ENCODE peak calls at places on chromosomes 4 and X, in five cellular contexts. U is kidney, V is neural progenitor cell, B is A549, O is mucosa of descending colon. W is an unnamed sample. For H3K4me1, the result is how much of the 10 kb centered on the place peaks cover.

GRCh38 chr4:84495448-84496221 is 3.5 kb downstream of the NKX6-1 start:
- DNase-seq in U (no peak), V (peak), B (no peak), O (peak), W (no peak)

GRCh38 chr4:106017975-106018374 is 122.7 kb downstream of the NPNT start:
- DNase-seq in U (no peak), V (no peak), B (no peak), O (no peak), W (no peak)

GRCh38 chr4:161555689-161556660 is 607.8 kb downstream of the FSTL5 start:
- DNase-seq in U (no peak), V (no peak), B (no peak), O (no peak), W (peak)

GRCh38 chr4:35038845-35039244 is 1205.5 kb downstream of the ARAP2 start:
- DNase-seq in U (no peak), V (no peak), B (no peak), O (no peak), W (no peak)

GRCh38 chrX:39263946-39264483 is 462.8 kb downstream of the MID1IP1 start:
- DNase-seq in U (no peak), V (no peak), B (no peak), O (no peak), W (no peak)

GRCh38 chr4:52664479-52664878 is 5.4 kb upstream of the USP46 start:
- DNase-seq in U (no peak), V (no peak), B (no peak), O (no peak), W (no peak)

GRCh38 chrX:42149786-42150185 is 226.4 kb upstream of the CASK start:
- DNase-seq in U (no peak), V (no peak), B (no peak), O (no peak), W (peak)

GRCh38 chrX:105502336-105502735 is 281.8 kb upstream of the TEX13A start:
- DNase-seq in U (no peak), V (no peak), B (no peak), O (no peak), W (peak)

GRCh38 chr4:145438298-145438697 is 43.4 kb upstream of the SMAD1 start:
- DNase-seq in U (no peak), V (no peak), B (no peak), O (no peak), W (no peak)

GRCh38 chrX:124475358-124475757 is 129.0 kb downstream of the SH2D1A start:
- DNase-seq in U (no peak), V (no peak), B (no peak), O (no peak), W (no peak)

GRCh38 chr4:112736718-112737135 is 99.8 kb downstream of the LARP7 start:
- DNase-seq in U (no peak), V (no peak), B (no peak), O (no peak), W (no peak)

GRCh38 chrX:18390941-18391538 is 34.4 kb upstream of the CDKL5 start:
- DNase-seq in U (no peak), V (peak), B (peak), O (peak), W (peak)

GRCh38 chr4:87559090-87559837 is 30.1 kb upstream of the SPARCL1 start:
- DNase-seq in U (no peak), V (peak), B (no peak), O (no peak), W (no peak)

GRCh38 chr4:20326977-20327376 is 75.3 kb downstream of the SLIT2 start:
- DNase-seq in U (no peak), V (no peak), B (no peak), O (no peak), W (no peak)

GRCh38 chr4:10697071-10697470 is 12.5 kb upstream of the CLNK start:
- DNase-seq in U (no peak), V (no peak), B (no peak), O (no peak), W (no peak)

GRCh38 chrX:78573630-78574029 is 85.5 kb downstream of the RTL3 start:
- DNase-seq in U (no peak), V (no peak), B (no peak), O (no peak), W (no peak)

GRCh38 chrX:57453901-57454300 is 137.9 kb upstream of the ZXDB start:
- DNase-seq in U (no peak), V (peak), B (no peak), O (no peak), W (peak)

GRCh38 chr4:107721436-107722090 is 1.5 kb upstream of the PAPSS1 start:
- DNase-seq in U (peak), V (peak), B (no peak), O (peak), W (no peak)

GRCh38 chr4:37595875-37596402 is 90.2 kb downstream of the RELL1 start:
- DNase-seq in U (no peak), V (no peak), B (no peak), O (no peak), W (no peak)

GRCh38 chrX:126580877-126581276 is 28.3 kb upstream of the DCAF12L1 start:
- DNase-seq in U (peak), V (no peak), B (no peak), O (no peak), W (no peak)

GRCh38 chrX:69306063-69306404 is 140.8 kb upstream of the PJA1 start:
- DNase-seq in U (no peak), V (no peak), B (no peak), O (no peak), W (no peak)

GRCh38 chrX:150460781-150461180 is 97.7 kb downstream of the MAMLD1 start:
- DNase-seq in U (no peak), V (no peak), B (no peak), O (no peak), W (no peak)

GRCh38 chr4:86493460-86493859 is 100.7 kb upstream of the PTPN13 start:
- DNase-seq in U (no peak), V (no peak), B (no peak), O (no peak), W (no peak)

GRCh38 chr4:22764183-22764582 is 71.4 kb downstream of the GBA3 start:
- DNase-seq in U (no peak), V (no peak), B (no peak), O (no peak), W (no peak)
- H3K4me3 ChIP-seq in U (no peak), V (no peak), B (no peak), O (no peak), W (no peak)

DNA sequence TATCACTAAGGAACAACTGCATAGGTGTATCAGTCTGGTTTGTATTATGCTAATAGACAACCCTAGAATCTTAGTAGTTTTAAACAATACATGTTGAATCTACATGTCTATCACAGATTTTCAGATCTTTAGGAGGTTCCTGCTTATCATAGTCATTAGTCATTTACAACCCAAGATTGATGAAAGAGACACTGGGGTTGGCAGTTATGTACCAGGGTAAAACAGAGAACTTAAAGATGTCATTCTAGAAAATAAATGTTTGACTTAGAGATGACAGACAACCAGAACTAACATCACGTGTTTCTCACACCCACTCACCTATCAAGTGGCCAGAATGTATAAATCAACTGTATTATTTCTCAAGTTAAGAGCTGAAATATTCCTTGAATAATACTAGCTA is 181.9 kb downstream of the PABPC4L start:
- DNase-seq in U (no peak), V (no peak), B (no peak), O (no peak), W (no peak)
- H3K4me1 ChIP-seq in U (under half), V (under half), B (under half), O (under half), W (under half)

GRCh38 chrX:48473718-48473990 is 2.3 kb upstream of the FTSJ1 start:
- DNase-seq in U (peak), V (no peak), B (no peak), O (no peak), W (no peak)
- H3K4me3 ChIP-seq in U (no peak), V (no peak), B (no peak), O (no peak), W (no peak)

DNA sequence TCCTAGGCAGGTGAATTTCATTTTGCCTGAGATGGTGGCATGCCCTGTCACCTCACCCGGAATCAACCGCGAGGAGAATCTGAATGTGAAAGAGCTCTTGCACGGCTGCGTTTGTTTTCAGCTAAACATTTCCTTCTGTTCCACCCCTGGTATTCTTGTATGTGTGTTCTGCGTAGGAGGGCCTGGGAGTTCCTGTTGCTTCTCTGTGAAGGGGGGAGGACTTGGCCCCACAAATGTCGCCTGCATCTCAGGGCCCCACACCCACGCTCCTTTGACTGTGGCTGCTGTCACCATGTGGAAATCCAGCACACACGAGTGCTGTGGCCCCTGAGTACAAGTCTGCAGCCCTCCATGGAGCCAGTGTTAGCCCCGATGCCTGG is 45.8 kb upstream of the CLCN4 start:
- DNase-seq in U (no peak), V (no peak), B (no peak), O (peak), W (no peak)
- H3K4me1 ChIP-seq in U (under half), V (under half), B (under half), O (under half), W (under half)

GRCh38 chr4:3201718-3202702 is 46.9 kb upstream of the MSANTD1 start:
- DNase-seq in U (no peak), V (no peak), B (no peak), O (no peak), W (no peak)
- H3K4me3 ChIP-seq in U (no peak), V (no peak), B (no peak), O (no peak), W (no peak)

DNA sequence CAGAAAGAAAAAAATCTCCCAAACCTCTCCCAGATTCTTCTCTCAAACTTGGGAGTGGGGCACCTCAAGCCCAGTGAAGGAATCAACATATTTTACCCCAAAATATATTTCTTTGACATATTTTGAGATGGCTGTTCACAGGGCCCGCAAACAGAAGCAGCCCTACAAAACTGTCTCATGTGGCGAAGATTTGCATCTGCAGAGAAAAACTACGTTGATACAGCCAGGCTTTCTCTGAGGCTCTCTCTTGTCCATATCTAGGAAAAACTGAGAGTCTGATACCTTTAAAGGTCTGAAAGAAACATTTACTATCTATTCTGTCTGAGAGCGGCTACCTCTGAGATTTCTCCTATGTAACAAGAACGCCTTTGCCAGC is 23.3 kb upstream of the TMSB4X start:
- DNase-seq in U (no peak), V (no peak), B (no peak), O (no peak), W (no peak)
- H3K4me1 ChIP-seq in U (under half), V (under half), B (under half), O (under half), W (under half)

DNA sequence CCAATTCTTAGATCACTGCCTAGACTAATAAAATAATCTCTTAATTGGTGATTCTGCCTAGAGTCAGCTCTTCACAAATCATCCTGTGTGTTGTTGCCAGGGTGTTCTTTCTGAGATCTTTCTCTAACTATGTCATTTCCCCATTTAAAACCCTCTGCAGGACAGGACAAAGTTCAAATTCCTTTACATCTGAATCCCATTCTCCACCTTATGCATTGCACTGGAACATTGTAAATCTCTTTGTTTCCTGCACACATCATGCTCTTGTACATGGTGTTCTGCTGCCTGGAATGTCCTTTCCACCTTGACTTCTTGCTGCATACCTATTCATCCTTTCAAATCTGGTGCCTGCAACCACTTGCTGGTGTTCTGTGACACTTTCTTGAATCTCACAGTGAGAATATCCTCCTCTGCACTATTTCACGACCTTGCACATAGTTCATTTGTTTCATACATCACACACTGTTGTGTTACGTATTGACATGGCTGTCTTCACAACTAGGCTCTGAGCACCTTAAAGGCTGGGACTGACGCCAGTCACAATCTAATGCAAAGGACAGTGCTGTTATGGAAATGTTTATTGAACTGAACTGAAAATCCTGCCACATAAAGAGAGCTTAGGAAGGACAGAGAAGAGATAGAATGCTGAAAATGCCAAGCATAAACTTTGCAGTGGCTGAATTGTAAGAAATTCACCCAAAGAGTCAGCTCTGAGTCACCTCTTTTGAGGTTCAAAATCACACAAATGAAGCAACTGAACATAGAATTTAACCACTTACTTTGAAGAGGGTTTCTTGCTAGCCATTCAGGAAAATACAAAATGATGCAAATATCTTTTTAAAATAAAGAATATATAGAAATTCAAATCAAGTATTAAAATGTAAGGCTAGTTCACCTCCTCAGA is 26.4 kb upstream of the SMIM14 start:
- DNase-seq in U (no peak), V (no peak), B (no peak), O (no peak), W (peak)
- H3K4me3 ChIP-seq in U (no peak), V (no peak), B (no peak), O (no peak), W (no peak)